ENCODE peak calls at places on chromosomes 6 and 20, in seven cellular contexts. P is esophagus muscularis mucosa, U is HCT116, X is stomach, Y is spleen, F is sigmoid colon, W is Panc1. C is an unnamed sample. For H3K4me1, the result is how much of the 10 kb centered on the place peaks cover.

GRCh38 chr6:3195695-3196497 is 31.6 kb downstream of the TUBB2B start:
- DNase-seq in Y (no peak), W (no peak), P (no peak), U (peak), F (no peak), X (no peak), C (no peak)

GRCh38 chr6:168948002-168948401 is 305.6 kb downstream of the THBS2 start:
- DNase-seq in U (no peak), W (no peak), F (no peak), Y (no peak), P (no peak), X (no peak), C (no peak)

GRCh38 chr6:4672772-4673171 is 103.4 kb upstream of the CDYL start:
- DNase-seq in P (no peak), U (no peak), Y (no peak), X (no peak), F (no peak), W (no peak), C (peak)

GRCh38 chr6:4313044-4313686 is 177.8 kb upstream of the ECI2 start:
- DNase-seq in X (no peak), P (peak), F (peak), U (peak), Y (no peak), W (peak), C (no peak)

GRCh38 chr20:22536956-22537756 is 47.2 kb downstream of the FOXA2 start:
- DNase-seq in U (no peak), W (no peak), Y (no peak), X (no peak), F (no peak), P (peak), C (no peak)

GRCh38 chr6:38215651-38216319 is 396.3 kb downstream of the ZFAND3 start:
- DNase-seq in X (no peak), F (no peak), Y (no peak), W (no peak), U (no peak), P (peak), C (no peak)

GRCh38 chr6:134195164-134195906 is 122.6 kb downstream of the SGK1 start:
- DNase-seq in Y (no peak), P (no peak), F (no peak), X (no peak), W (no peak), U (no peak), C (no peak)

GRCh38 chr6:164554700-164555479 is 754.5 kb downstream of the C6orf118 start:
- DNase-seq in X (no peak), U (no peak), F (no peak), Y (no peak), P (no peak), W (no peak), C (no peak)

GRCh38 chr6:150924808-150925654 is 59.5 kb downstream of the MTHFD1L start:
- DNase-seq in F (no peak), P (no peak), Y (no peak), U (no peak), W (no peak), X (no peak), C (no peak)

GRCh38 chr6:139109558-139109957 is 25.3 kb upstream of the HECA start:
- DNase-seq in W (peak), F (no peak), P (no peak), X (no peak), Y (no peak), U (peak), C (no peak)

GRCh38 chr6:8059129-8059528 is 5.1 kb downstream of the BLOC1S5 start:
- DNase-seq in W (no peak), P (no peak), F (no peak), X (no peak), Y (no peak), U (no peak), C (no peak)

GRCh38 chr6:155958550-155958949 is 502.9 kb upstream of the NOX3 start:
- DNase-seq in Y (no peak), W (no peak), P (peak), U (no peak), X (peak), F (no peak), C (no peak)

GRCh38 chr20:8155229-8155628 is 23.2 kb downstream of the PLCB1 start:
- DNase-seq in Y (no peak), P (no peak), X (no peak), U (no peak), W (no peak), F (no peak), C (no peak)

GRCh38 chr20:8155848-8156602 is 24.0 kb downstream of the PLCB1 start:
- DNase-seq in X (no peak), P (no peak), Y (no peak), F (no peak), W (no peak), U (no peak), C (no peak)

GRCh38 chr20:8153281-8153908 is 21.3 kb downstream of the PLCB1 start:
- DNase-seq in U (no peak), X (no peak), F (no peak), Y (no peak), W (no peak), P (no peak), C (no peak)

GRCh38 chr20:8154636-8155035 is 22.6 kb downstream of the PLCB1 start:
- DNase-seq in F (no peak), W (no peak), X (no peak), U (no peak), P (no peak), Y (no peak), C (no peak)

GRCh38 chr20:8156603-8157079 is 24.6 kb downstream of the PLCB1 start:
- DNase-seq in F (no peak), Y (no peak), X (no peak), U (peak), W (no peak), P (no peak), C (no peak)
- H3K4me1 ChIP-seq in F (under half), Y (half or more), X (under half), U (under half), W (under half), P (half or more), C (under half)

GRCh38 chr6:105798057-105798456 is 288.1 kb upstream of the PRDM1 start:
- DNase-seq in X (no peak), F (peak), P (no peak), U (no peak), W (no peak), Y (no peak), C (no peak)
- TF ChIP-seq POLR2AphosphoS5 in X (peak), F (no peak), P (peak), U (no peak), W (no peak), Y (no peak), C (peak)

DNA sequence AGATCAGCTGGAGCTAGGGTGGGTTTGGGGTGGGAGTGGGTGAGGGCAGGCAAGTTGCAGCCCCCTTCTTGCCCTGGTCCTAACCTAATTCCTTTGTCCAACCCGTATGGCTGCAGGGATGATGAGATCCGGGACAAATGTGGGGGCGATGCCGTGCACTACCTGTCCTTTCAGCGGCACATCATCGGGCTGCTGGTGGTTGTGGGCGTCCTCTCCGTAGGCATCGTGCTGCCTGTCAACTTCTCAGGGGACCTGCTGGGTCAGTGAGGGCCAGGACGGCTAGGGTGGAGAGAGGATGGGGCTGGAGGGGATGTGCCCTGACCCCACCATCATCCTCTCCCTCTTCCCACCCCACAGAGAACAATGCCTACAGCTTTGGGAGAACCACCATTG is 12.0 kb downstream of the TMEM63B start:
- DNase-seq in F (no peak), X (no peak), Y (peak), P (no peak), U (no peak), W (no peak), C (no peak)
- H3K4me1 ChIP-seq in F (under half), X (under half), Y (under half), P (under half), U (under half), W (under half), C (under half)

DNA sequence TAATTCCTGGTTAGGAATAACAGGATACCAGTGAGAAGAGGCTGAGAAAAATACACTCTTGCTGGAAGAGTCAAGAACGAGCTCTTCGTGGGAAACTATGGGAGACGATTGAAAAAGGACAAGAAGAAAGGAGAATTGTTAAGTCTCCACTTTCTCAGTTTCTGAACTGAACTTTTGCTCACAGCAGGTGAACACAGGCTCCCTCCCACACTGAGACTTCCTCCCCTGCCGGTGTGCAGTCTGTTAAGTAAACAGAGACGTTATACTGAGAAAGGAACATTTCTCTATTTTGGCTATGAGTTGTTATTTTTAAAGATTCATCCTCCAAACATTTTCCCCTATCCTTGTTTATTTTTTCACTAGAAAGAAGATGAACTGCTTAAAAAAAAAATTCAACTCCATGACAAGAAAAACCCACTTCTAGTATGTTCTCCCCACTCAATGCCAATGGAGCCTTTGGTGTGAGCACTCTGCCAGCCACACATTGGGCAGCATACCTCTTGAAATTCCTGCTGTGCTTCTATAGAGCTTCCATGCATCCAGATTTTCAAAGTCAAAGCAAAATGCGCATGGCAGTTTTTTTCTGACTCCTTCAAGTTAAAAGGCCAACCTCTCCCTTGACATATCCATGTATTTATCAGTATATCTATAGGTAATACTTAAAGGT is 250.5 kb downstream of the ESR1 start:
- DNase-seq in Y (no peak), W (no peak), F (no peak), X (no peak), U (no peak), P (no peak), C (no peak)
- TF ChIP-seq POLR2AphosphoS5 in Y (no peak), W (no peak), F (no peak), X (no peak), U (no peak), P (no peak), C (no peak)

DNA sequence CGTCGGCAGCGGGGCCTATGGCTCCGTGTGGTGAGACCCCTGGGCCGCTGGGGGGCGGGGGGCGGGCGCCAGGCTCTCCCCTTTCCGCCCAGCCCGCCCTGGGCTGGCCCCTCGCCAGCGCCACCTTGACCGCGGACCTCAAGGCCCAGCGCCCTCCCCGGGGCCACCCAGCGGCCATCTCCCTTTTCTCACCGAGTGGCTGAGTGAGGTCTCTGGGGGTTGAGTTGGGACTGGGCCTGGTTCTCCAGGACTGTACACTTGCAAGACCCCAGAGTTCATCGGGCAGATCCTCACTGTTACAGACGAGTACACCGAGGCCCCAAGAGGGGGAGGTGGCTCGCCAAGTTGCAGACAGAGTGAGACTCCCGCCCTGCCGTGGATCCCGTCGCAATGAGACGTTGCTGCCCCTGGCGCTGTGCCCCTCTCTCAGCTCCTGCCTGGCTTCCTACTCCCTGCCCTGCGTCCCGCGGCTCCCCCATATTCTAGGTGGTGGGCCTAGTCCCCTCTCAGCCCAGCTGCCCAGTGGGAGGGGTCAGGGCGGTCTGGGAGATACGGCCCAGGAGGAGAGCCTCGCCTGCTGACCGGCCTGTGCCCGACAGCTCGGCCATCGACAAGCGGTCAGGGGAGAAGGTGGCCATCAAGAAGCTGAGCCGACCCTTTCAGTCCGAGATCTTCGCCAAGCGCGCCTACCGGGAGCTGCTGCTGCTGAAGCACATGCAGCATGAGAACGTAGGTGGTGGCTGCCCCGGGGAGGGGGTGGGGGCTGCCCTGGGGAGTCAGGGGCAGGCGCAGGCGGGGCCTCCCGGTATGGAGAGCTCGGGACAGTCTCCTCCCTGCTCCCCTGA is 581 bp downstream of the MAPK13 start:
- DNase-seq in Y (peak), X (peak), P (no peak), U (peak), F (peak), W (no peak), C (no peak)
- H3K4me1 ChIP-seq in Y (under half), X (under half), P (under half), U (under half), F (under half), W (under half), C (under half)

GRCh38 chr6:77454386-77454785 is 8.9 kb downstream of the HTR1B start:
- DNase-seq in F (no peak), X (no peak), P (no peak), Y (no peak), U (no peak), W (no peak), C (no peak)

GRCh38 chr6:77456531-77457248 is 6.6 kb downstream of the HTR1B start:
- DNase-seq in U (peak), P (no peak), Y (no peak), W (no peak), F (no peak), X (no peak), C (no peak)

GRCh38 chr6:77458421-77458820 is 4.9 kb downstream of the HTR1B start:
- DNase-seq in U (no peak), W (no peak), P (no peak), X (no peak), F (no peak), Y (no peak), C (no peak)

GRCh38 chr6:77455271-77455670 is 8.0 kb downstream of the HTR1B start:
- DNase-seq in W (no peak), U (no peak), P (no peak), F (no peak), Y (no peak), X (no peak), C (no peak)

GRCh38 chr6:77457720-77458349 is 5.5 kb downstream of the HTR1B start:
- DNase-seq in Y (no peak), F (peak), U (peak), W (peak), P (no peak), X (peak), C (no peak)
- TF ChIP-seq POLR2AphosphoS5 in Y (no peak), F (no peak), U (no peak), W (no peak), P (no peak), X (no peak), C (no peak)

GRCh38 chr6:113970808-113971676 is at the start of gene HDAC2:
- DNase-seq in U (peak), X (peak), W (peak), P (no peak), F (peak), Y (peak), C (no peak)

GRCh38 chr6:113969888-113970807 is 800 bp downstream of the HDAC2 start:
- DNase-seq in F (peak), X (peak), W (no peak), Y (peak), U (no peak), P (no peak), C (no peak)

GRCh38 chr6:113968472-113968871 is 2.5 kb downstream of the HDAC2 start:
- DNase-seq in P (no peak), U (no peak), W (no peak), X (no peak), F (no peak), Y (no peak), C (no peak)

GRCh38 chr6:113971786-113972185 is 838 bp upstream of the HDAC2 start:
- DNase-seq in X (no peak), Y (no peak), F (no peak), W (no peak), P (no peak), U (no peak), C (no peak)

GRCh38 chr6:113967777-113968176 is 3.2 kb downstream of the HDAC2 start:
- DNase-seq in W (no peak), P (no peak), Y (no peak), F (no peak), U (no peak), X (no peak), C (no peak)
- H3K4me1 ChIP-seq in W (under half), P (under half), Y (under half), F (under half), U (under half), X (under half), C (half or more)

GRCh38 chr6:37143585-37143984 is 26.4 kb upstream of the PIM1 start:
- DNase-seq in X (no peak), P (no peak), W (no peak), F (no peak), Y (no peak), U (no peak), C (no peak)

GRCh38 chr6:37140145-37140544 is 29.8 kb upstream of the PIM1 start:
- DNase-seq in P (no peak), F (no peak), X (no peak), W (no peak), Y (no peak), U (no peak), C (no peak)

GRCh38 chr6:37139223-37139962 is 30.6 kb upstream of the PIM1 start:
- DNase-seq in U (no peak), X (no peak), P (no peak), Y (no peak), W (no peak), F (no peak), C (no peak)

GRCh38 chr6:37142047-37142614 is 27.8 kb upstream of the PIM1 start:
- DNase-seq in U (no peak), Y (no peak), W (no peak), P (no peak), F (no peak), X (no peak), C (no peak)

GRCh38 chr6:37141291-37142046 is 28.5 kb upstream of the PIM1 start:
- DNase-seq in U (no peak), P (no peak), F (peak), X (no peak), W (no peak), Y (no peak), C (no peak)
- TF ChIP-seq POLR2AphosphoS5 in U (no peak), P (no peak), F (no peak), X (no peak), W (no peak), Y (no peak), C (no peak)

GRCh38 chr6:40192516-40192915 is 258.3 kb upstream of the MOCS1 start:
- DNase-seq in W (no peak), F (no peak), X (no peak), U (no peak), P (peak), Y (no peak), C (no peak)

GRCh38 chr6:40195751-40196518 is 261.7 kb upstream of the MOCS1 start:
- DNase-seq in U (no peak), W (no peak), Y (no peak), F (no peak), P (peak), X (no peak), C (no peak)

GRCh38 chr6:40194771-40195170 is 260.5 kb upstream of the MOCS1 start:
- DNase-seq in X (no peak), W (no peak), U (no peak), P (peak), Y (no peak), F (no peak), C (no peak)

DNA sequence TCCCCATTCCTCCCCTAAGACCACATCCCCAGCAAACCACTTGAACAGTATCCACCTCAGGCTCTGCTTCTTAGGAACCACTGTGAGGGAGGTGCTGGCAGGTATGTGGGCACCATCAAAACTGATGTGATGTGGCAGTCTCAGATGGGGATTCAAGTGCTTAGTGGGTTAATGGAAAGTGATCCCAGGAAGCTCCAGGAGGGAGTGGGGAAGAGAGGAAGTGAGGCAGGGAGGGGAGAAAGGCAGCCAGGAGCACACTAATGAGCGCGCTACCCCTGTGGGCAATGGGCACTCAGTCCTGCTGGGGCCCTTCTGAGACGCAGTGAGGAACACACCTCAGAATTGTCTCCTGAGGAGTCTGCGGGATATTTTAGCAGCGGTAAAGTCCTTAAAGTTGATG is 263.1 kb upstream of the MOCS1 start:
- DNase-seq in Y (no peak), U (no peak), W (no peak), F (no peak), P (peak), X (no peak), C (no peak)
- H3K4me1 ChIP-seq in Y (under half), U (under half), W (under half), F (under half), P (under half), X (under half), C (under half)

DNA sequence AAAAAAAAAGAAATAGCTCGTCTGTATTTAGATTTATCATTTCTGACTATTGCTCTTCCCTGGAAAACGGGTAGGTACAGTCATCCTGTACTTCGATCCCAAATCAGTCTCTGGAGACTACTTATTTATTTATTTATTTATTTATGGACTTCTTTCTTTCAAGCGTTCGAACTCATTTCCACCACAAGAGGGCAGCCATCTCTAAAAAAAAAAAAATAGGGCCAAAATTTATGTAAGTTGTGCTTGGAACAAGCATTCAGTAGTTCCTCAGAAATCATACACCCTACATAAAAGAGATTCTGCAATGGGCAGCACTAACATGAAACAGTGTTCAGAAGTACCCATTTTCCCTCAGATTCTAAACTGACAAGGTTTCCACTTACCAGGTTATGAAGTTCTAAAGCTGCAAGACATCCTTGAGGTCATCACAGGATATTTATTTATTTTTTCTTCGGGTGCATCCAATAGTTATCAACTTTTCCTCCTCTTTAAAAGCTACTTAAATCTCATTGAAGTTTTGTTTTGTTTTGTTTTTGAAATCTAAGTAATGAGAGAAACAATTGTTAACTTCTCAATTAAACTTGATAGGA is 1.9 kb upstream of the BMP2 start:
- DNase-seq in Y (no peak), U (peak), P (no peak), X (no peak), F (no peak), W (no peak), C (no peak)
- TF ChIP-seq POLR2AphosphoS5 in Y (no peak), U (no peak), P (no peak), X (no peak), F (no peak), W (no peak), C (no peak)